ENCODE peak calls at places on chromosomes 6 and 20, in seven cellular contexts. J is GM23338, O is OCI-LY7, K is A549, X is neuronal stem cell, T is PC-3, R is astrocyte. Z is an unnamed sample.

GRCh38 chr6:146028250-146028789 is 542 bp upstream of the GRM1 start:
- DNase-seq in J (peak), O (no peak), K (peak), X (peak), T (peak), R (peak), Z (no peak)

GRCh38 chr6:33717857-33718552 is 6.5 kb upstream of the UQCC2 start:
- DNase-seq in J (no peak), O (no peak), K (no peak), X (no peak), T (no peak), R (no peak), Z (no peak)

GRCh38 chr20:35009665-35010328 is 54.1 kb downstream of the MYH7B start:
- DNase-seq in J (no peak), O (no peak), K (no peak), X (no peak), T (no peak), R (no peak), Z (no peak)

GRCh38 chr6:111871725-111872520 is 1.3 kb downstream of the FYN start:
- DNase-seq in J (peak), O (peak), K (no peak), X (peak), T (peak), R (no peak), Z (peak)

GRCh38 chr6:41767112-41767946 is 12.4 kb downstream of the FRS3 start:
- DNase-seq in J (no peak), O (peak), K (peak), X (no peak), T (peak), R (peak), Z (peak)

GRCh38 chr20:46252352-46253091 is 55.8 kb downstream of the CDH22 start:
- DNase-seq in J (no peak), O (no peak), K (no peak), X (no peak), T (no peak), R (no peak), Z (no peak)

GRCh38 chr6:105968955-105969333 is 117.2 kb upstream of the PRDM1 start:
- DNase-seq in J (no peak), O (no peak), K (no peak), X (no peak), T (no peak), R (no peak), Z (no peak)

GRCh38 chr20:16352321-16352720 is 220.9 kb downstream of the KIF16B start:
- DNase-seq in J (no peak), O (no peak), K (no peak), X (no peak), T (no peak), R (no peak), Z (peak)

GRCh38 chr6:157953580-157954091 is 28.0 kb upstream of the SYNJ2 start:
- DNase-seq in J (no peak), O (no peak), K (no peak), X (no peak), T (no peak), R (no peak), Z (peak)

GRCh38 chr20:25041813-25042530 is 16.0 kb downstream of the ACSS1 start:
- DNase-seq in J (no peak), O (no peak), K (no peak), X (no peak), T (no peak), R (no peak), Z (no peak)

GRCh38 chr20:14418441-14418840 is 81.0 kb upstream of the FLRT3 start:
- DNase-seq in J (peak), O (no peak), K (no peak), X (no peak), T (no peak), R (no peak), Z (no peak)

GRCh38 chr6:12594541-12594893 is 122.0 kb upstream of the PHACTR1 start:
- DNase-seq in J (no peak), O (peak), K (no peak), X (no peak), T (no peak), R (no peak), Z (no peak)

GRCh38 chr6:111731404-111732195 is 125.9 kb upstream of the TRAF3IP2 start:
- DNase-seq in J (peak), O (no peak), K (no peak), X (peak), T (no peak), R (no peak), Z (peak)

GRCh38 chr20:58852559-58853271 is at the start of gene GNAS:
- DNase-seq in J (peak), O (peak), K (peak), X (peak), T (peak), R (peak), Z (peak)

GRCh38 chr6:43052842-43053544 is 658 bp downstream of the CUL7 start:
- DNase-seq in J (peak), O (peak), K (peak), X (no peak), T (no peak), R (peak), Z (peak)

GRCh38 chr6:131923356-131923755 is 27.8 kb downstream of the CCN2 start:
- DNase-seq in J (peak), O (peak), K (peak), X (peak), T (peak), R (peak), Z (peak)

GRCh38 chr6:52285174-52286068 is 879 bp upstream of the MCM3 start:
- DNase-seq in J (peak), O (peak), K (no peak), X (no peak), T (peak), R (no peak), Z (peak)

GRCh38 chr20:53930651-53931504 is 139.5 kb downstream of the BCAS1 start:
- DNase-seq in J (no peak), O (peak), K (no peak), X (no peak), T (peak), R (peak), Z (no peak)

GRCh38 chr20:44064501-44065400 is 122.2 kb downstream of the JPH2 start:
- DNase-seq in J (no peak), O (no peak), K (no peak), X (no peak), T (no peak), R (no peak), Z (no peak)

GRCh38 chr20:59673998-59674445 is 69.7 kb downstream of the PHACTR3 start:
- DNase-seq in J (no peak), O (no peak), K (no peak), X (no peak), T (no peak), R (no peak), Z (no peak)

GRCh38 chr6:158698876-158699440 is 49.1 kb downstream of the SYTL3 start:
- DNase-seq in J (no peak), O (no peak), K (no peak), X (no peak), T (no peak), R (peak), Z (peak)

GRCh38 chr6:54074591-54075195 is 36.5 kb upstream of the MLIP start:
- DNase-seq in J (peak), O (no peak), K (no peak), X (no peak), T (no peak), R (no peak), Z (no peak)

GRCh38 chr20:48371211-48371610 is 456.6 kb downstream of the PREX1 start:
- DNase-seq in J (no peak), O (no peak), K (no peak), X (no peak), T (no peak), R (no peak), Z (no peak)

GRCh38 chr6:79612457-79612856 is 18.7 kb upstream of the SH3BGRL2 start:
- DNase-seq in J (no peak), O (no peak), K (no peak), X (no peak), T (no peak), R (no peak), Z (no peak)

GRCh38 chr20:61449057-61449456 is 197.0 kb downstream of the CDH4 start:
- DNase-seq in J (no peak), O (no peak), K (no peak), X (no peak), T (no peak), R (no peak), Z (no peak)

GRCh38 chr6:166466178-166467122 is 83.7 kb upstream of the MPC1 start:
- DNase-seq in J (no peak), O (no peak), K (peak), X (no peak), T (peak), R (peak), Z (no peak)
- H3K4me2 ChIP-seq in J (no peak), O (no peak), K (peak), X (no peak), T (no peak), R (peak), Z (peak)

DNA sequence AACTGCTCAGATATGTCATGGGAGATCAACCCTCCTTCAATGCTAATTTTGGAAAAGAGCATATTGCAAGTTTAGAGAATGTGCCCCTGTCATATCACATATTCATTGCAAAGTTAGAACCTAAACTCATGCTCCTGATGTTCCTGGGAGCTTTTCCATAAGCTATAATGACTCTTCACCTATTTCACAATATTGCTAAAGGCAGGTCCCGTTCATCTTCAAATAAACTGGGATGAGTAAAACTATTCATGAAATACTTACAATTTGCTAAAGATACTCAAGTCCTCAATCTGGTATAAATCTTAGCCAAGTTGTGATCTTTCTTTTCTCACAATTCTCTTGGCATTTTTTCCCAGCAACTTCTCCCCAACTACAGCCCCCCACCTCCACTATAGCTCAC is 121.7 kb upstream of the TNFAIP3 start:
- DNase-seq in J (no peak), O (no peak), K (no peak), X (no peak), T (peak), R (no peak), Z (no peak)
- H3K4me2 ChIP-seq in J (no peak), O (no peak), K (no peak), X (no peak), T (peak), R (no peak), Z (no peak)

DNA sequence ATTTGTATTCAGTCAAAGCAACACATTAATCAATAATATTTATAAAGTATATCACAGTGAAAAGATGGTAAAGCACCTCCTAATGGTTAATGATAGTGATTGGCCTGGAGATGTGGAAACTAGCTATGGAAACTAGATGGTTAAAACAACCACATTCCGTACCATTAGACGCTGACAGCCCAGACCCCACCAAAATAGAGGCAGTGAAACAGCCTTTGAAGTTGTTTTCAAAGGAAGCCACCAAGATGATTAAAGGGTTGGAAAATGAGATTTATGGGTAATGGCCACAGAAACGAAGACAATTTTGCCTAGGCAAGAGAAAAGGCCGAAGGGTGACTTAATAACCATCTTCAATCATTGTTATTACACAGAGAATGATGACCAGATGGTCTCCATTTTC is 85.7 kb downstream of the ZHX3 start:
- DNase-seq in J (no peak), O (no peak), K (no peak), X (no peak), T (no peak), R (no peak), Z (no peak)
- H3K4me2 ChIP-seq in J (no peak), O (no peak), K (peak), X (no peak), T (peak), R (peak), Z (no peak)

GRCh38 chr6:133895573-133896343 is 6.8 kb downstream of the TCF21 start:
- DNase-seq in J (peak), O (no peak), K (no peak), X (peak), T (no peak), R (no peak), Z (no peak)

GRCh38 chr6:133893324-133893692 is 4.4 kb downstream of the TCF21 start:
- DNase-seq in J (no peak), O (no peak), K (no peak), X (no peak), T (no peak), R (no peak), Z (no peak)

GRCh38 chr6:133896344-133896721 is 7.4 kb downstream of the TCF21 start:
- DNase-seq in J (no peak), O (no peak), K (no peak), X (no peak), T (no peak), R (no peak), Z (no peak)

GRCh38 chr6:133894369-133894768 is 5.5 kb downstream of the TCF21 start:
- DNase-seq in J (no peak), O (no peak), K (no peak), X (no peak), T (no peak), R (no peak), Z (no peak)

GRCh38 chr6:133894795-133895401 is 6.0 kb downstream of the TCF21 start:
- DNase-seq in J (no peak), O (no peak), K (peak), X (no peak), T (no peak), R (no peak), Z (no peak)
- H3K4me2 ChIP-seq in J (peak), O (no peak), K (no peak), X (no peak), T (no peak), R (no peak), Z (no peak)

GRCh38 chr6:2038096-2038495 is 207.3 kb downstream of the GMDS start:
- DNase-seq in J (no peak), O (no peak), K (no peak), X (no peak), T (no peak), R (peak), Z (no peak)
- H3K4me2 ChIP-seq in J (no peak), O (no peak), K (no peak), X (no peak), T (no peak), R (no peak), Z (no peak)